ENCODE peak calls at places on chromosomes 11 and 22, in four cellular contexts. One of them, this sample, is unnamed.

GRCh38 chr22:38142606-38143005 is 32.1 kb upstream of the BAIAP2L2 start:
- DNase-seq in HepG2: no peak
- DNase-seq in HCT116: no peak
- DNase-seq in SK-N-SH: no peak
- DNase-seq in this sample: no peak

GRCh38 chr11:58592760-58593472 is 14.1 kb downstream of the ZFP91 start:
- DNase-seq in HepG2: no peak
- DNase-seq in HCT116: no peak
- DNase-seq in SK-N-SH: no peak
- DNase-seq in this sample: no peak

GRCh38 chr11:94826415-94826814 is 58.3 kb downstream of the AMOTL1 start:
- DNase-seq in HepG2: no peak
- DNase-seq in HCT116: no peak
- DNase-seq in SK-N-SH: no peak
- DNase-seq in this sample: peak

GRCh38 chr11:125451400-125452124 is 44.5 kb downstream of the FEZ1 start:
- DNase-seq in HepG2: no peak
- DNase-seq in HCT116: no peak
- DNase-seq in SK-N-SH: peak
- DNase-seq in this sample: peak

GRCh38 chr11:14687943-14688627 is 44.5 kb downstream of the PDE3B start:
- DNase-seq in HepG2: peak
- DNase-seq in HCT116: no peak
- DNase-seq in SK-N-SH: no peak
- DNase-seq in this sample: no peak

GRCh38 chr11:128940603-128941002 is 2.1 kb downstream of the TP53AIP1 start:
- DNase-seq in HepG2: no peak
- DNase-seq in HCT116: no peak
- DNase-seq in SK-N-SH: no peak
- DNase-seq in this sample: no peak

GRCh38 chr22:37569921-37570660 is 9.8 kb downstream of the LGALS2 start:
- DNase-seq in HepG2: no peak
- DNase-seq in HCT116: no peak
- DNase-seq in SK-N-SH: no peak
- DNase-seq in this sample: peak

GRCh38 chr11:108125126-108125525 is 3.8 kb downstream of the ACAT1 start:
- DNase-seq in HepG2: no peak
- DNase-seq in HCT116: no peak
- DNase-seq in SK-N-SH: peak
- DNase-seq in this sample: no peak

GRCh38 chr11:19648321-19648720 is 64.3 kb upstream of the NAV2 start:
- DNase-seq in HepG2: no peak
- DNase-seq in HCT116: no peak
- DNase-seq in SK-N-SH: no peak
- DNase-seq in this sample: no peak

GRCh38 chr11:73411031-73411430 is 34.8 kb downstream of the RELT start:
- DNase-seq in HepG2: no peak
- DNase-seq in HCT116: no peak
- DNase-seq in SK-N-SH: no peak
- DNase-seq in this sample: no peak

GRCh38 chr11:73410627-73411026 is 34.4 kb downstream of the RELT start:
- DNase-seq in HepG2: no peak
- DNase-seq in HCT116: no peak
- DNase-seq in SK-N-SH: no peak
- DNase-seq in this sample: no peak

GRCh38 chr11:73406619-73407018 is 30.4 kb downstream of the RELT start:
- DNase-seq in HepG2: no peak
- DNase-seq in HCT116: no peak
- DNase-seq in SK-N-SH: no peak
- DNase-seq in this sample: no peak

GRCh38 chr11:73412308-73412707 is 36.1 kb downstream of the RELT start:
- DNase-seq in HepG2: no peak
- DNase-seq in HCT116: no peak
- DNase-seq in SK-N-SH: no peak
- DNase-seq in this sample: no peak

GRCh38 chr11:73409431-73409830 is 33.2 kb downstream of the RELT start:
- DNase-seq in HepG2: no peak
- DNase-seq in HCT116: no peak
- DNase-seq in SK-N-SH: no peak
- DNase-seq in this sample: no peak
- TF ChIP-seq JUND in HepG2: no peak
- TF ChIP-seq JUND in HCT116: no peak
- TF ChIP-seq JUND in SK-N-SH: no peak
- TF ChIP-seq JUND in this sample: no peak

DNA sequence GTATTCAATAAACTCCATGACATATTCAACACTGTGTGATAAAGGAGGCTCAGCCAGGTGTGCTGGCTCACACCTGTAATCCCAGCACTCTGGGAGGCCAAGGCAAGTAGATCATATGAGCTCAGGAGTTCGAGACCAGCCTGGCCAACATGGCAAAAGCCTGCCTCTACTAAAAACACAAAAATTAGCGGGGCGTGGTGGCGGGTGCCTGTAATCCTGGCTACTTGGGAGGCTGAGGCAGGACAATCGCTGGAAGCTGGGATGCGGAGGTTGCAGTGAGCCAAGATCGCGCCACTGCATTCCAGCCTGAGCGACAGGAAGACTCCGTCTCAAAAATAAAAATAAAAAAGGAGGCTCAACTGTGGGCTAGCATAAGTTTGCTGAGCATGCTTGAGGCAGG is 4.1 kb upstream of the SLC25A18 start:
- DNase-seq in HepG2: no peak
- DNase-seq in HCT116: no peak
- DNase-seq in SK-N-SH: no peak
- DNase-seq in this sample: no peak
- TF ChIP-seq JUND in HepG2: no peak
- TF ChIP-seq JUND in HCT116: no peak
- TF ChIP-seq JUND in SK-N-SH: no peak
- TF ChIP-seq JUND in this sample: no peak

GRCh38 chr11:6681505-6681904 is 1.6 kb downstream of the MRPL17 start:
- DNase-seq in HepG2: no peak
- DNase-seq in HCT116: no peak
- DNase-seq in SK-N-SH: no peak
- DNase-seq in this sample: no peak

GRCh38 chr11:6674856-6675255 is 8.3 kb downstream of the MRPL17 start:
- DNase-seq in HepG2: no peak
- DNase-seq in HCT116: no peak
- DNase-seq in SK-N-SH: no peak
- DNase-seq in this sample: no peak

GRCh38 chr11:6674198-6674597 is 8.9 kb downstream of the MRPL17 start:
- DNase-seq in HepG2: no peak
- DNase-seq in HCT116: no peak
- DNase-seq in SK-N-SH: no peak
- DNase-seq in this sample: no peak

GRCh38 chr11:6673523-6673922 is 9.6 kb downstream of the MRPL17 start:
- DNase-seq in HepG2: no peak
- DNase-seq in HCT116: no peak
- DNase-seq in SK-N-SH: no peak
- DNase-seq in this sample: no peak

DNA sequence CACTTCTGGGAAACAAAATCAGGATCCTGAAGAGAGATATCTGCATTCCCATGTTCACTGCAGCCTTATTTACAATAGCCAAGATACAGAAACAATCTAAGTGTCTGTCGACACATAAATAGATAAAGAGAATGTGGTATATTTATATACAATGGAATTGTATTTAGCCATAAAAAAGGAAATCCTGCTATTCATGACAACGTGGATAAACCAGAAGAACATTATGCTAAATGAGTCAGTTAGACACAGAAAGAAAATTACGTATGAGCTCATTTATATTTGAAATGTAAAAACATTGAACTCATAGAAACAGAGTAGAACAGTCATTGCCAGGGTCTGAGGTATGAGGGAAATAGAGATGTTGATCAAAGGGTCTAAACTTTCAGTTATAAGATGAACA is 6.1 kb downstream of the MRPL17 start:
- DNase-seq in HepG2: no peak
- DNase-seq in HCT116: no peak
- DNase-seq in SK-N-SH: no peak
- DNase-seq in this sample: no peak
- TF ChIP-seq JUND in HepG2: no peak
- TF ChIP-seq JUND in HCT116: no peak
- TF ChIP-seq JUND in SK-N-SH: no peak
- TF ChIP-seq JUND in this sample: no peak

DNA sequence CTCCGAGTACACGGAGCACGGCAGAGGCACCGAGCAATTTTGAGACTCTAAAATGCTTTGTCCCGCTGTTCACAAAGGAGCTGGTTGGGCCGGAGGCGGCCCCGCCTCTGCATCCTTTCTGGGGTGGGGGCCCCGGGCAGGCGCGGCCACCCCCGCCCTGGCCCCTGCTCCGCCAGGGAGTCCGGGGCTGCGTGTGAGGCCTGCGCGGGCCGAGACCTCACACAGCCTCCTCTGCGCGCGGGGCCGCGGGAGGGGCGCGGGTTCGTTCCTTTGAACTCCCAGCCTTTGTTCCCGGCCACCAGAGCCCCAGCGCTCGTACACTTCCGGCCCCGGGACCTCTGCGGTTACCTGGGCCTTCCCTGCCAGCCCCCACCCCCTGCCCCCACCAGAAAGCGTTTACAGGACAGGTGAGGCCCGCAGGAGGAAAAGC is 1.6 kb downstream of the FGF19 start:
- DNase-seq in HepG2: peak
- DNase-seq in HCT116: no peak
- DNase-seq in SK-N-SH: no peak
- DNase-seq in this sample: no peak
- TF ChIP-seq JUND in HepG2: no peak
- TF ChIP-seq JUND in HCT116: no peak
- TF ChIP-seq JUND in SK-N-SH: no peak
- TF ChIP-seq JUND in this sample: no peak

DNA sequence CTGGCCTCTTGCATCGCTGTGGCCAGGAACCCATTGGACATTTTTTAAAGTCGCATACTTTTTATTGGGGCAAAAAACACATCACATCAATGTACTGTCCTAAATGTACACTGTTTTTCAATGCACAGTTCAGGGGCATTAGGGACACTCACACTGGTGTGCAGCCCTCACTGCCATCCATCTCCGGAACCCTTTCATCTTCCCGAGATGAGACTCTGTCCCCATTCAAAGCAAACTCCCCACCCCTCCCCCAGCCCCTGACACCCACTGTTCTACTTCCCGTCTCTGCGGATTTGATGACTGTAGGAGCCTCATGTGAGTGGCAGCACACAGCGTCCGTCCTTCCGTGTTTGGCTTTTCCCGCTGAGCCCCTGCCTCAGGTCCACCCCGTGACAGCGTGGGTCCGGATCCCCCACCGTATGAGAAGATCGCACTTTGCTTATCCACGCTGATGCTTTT is 41.8 kb upstream of the TH start:
- DNase-seq in HepG2: peak
- DNase-seq in HCT116: no peak
- DNase-seq in SK-N-SH: peak
- DNase-seq in this sample: no peak
- TF ChIP-seq JUND in HepG2: no peak
- TF ChIP-seq JUND in HCT116: no peak
- TF ChIP-seq JUND in SK-N-SH: no peak
- TF ChIP-seq JUND in this sample: no peak

This sample was measured in T47D.